ENCODE peak calls at places on chromosomes 16 and 17, in six cellular contexts. C, A, K, U, Y and G are unnamed samples.

GRCh38 chr17:62380253-62380652 is at the start of gene EFCAB3:
- DNase-seq in C (no peak), A (no peak), K (no peak), U (no peak), Y (no peak), G (no peak)

GRCh38 chr16:20298452-20298851 is 28.9 kb downstream of the GP2 start:
- DNase-seq in C (no peak), A (no peak), K (no peak), U (no peak), Y (no peak), G (no peak)

GRCh38 chr17:59001158-59001814 is 105.4 kb downstream of the TRIM37 start:
- DNase-seq in C (no peak), A (peak; percentile 67), K (peak; percentile 71), U (peak; percentile 77), Y (no peak), G (peak; percentile 41)

GRCh38 chr17:4508207-4508606 is 9.5 kb downstream of the SPNS2 start:
- DNase-seq in C (no peak), A (no peak), K (no peak), U (no peak), Y (no peak), G (no peak)

GRCh38 chr17:29195465-29196081 is 15.4 kb upstream of the MYO18A start:
- DNase-seq in C (no peak), A (no peak), K (no peak), U (peak; percentile 75), Y (no peak), G (no peak)

GRCh38 chr17:4852504-4853075 is 19.4 kb downstream of the MINK1 start:
- DNase-seq in C (no peak), A (peak; percentile 78), K (peak; percentile 34), U (no peak), Y (no peak), G (no peak)

GRCh38 chr16:56923481-56923880 is 8.5 kb upstream of the HERPUD1 start:
- DNase-seq in C (no peak), A (no peak), K (no peak), U (peak; percentile 57), Y (no peak), G (no peak)

GRCh38 chr16:11248133-11248532 is 7.9 kb downstream of the SOCS1 start:
- DNase-seq in C (no peak), A (peak; percentile 24), K (no peak), U (no peak), Y (no peak), G (no peak)

GRCh38 chr17:73349647-73350046 is 37.8 kb upstream of the CDC42EP4 start:
- DNase-seq in C (no peak), A (no peak), K (no peak), U (no peak), Y (no peak), G (no peak)

GRCh38 chr16:55037051-55037450 is 106.4 kb downstream of the IRX5 start:
- DNase-seq in C (no peak), A (no peak), K (no peak), U (no peak), Y (no peak), G (no peak)

GRCh38 chr17:41185001-41185400 is 290 bp upstream of the KRTAP4-1 start:
- DNase-seq in C (no peak), A (no peak), K (no peak), U (no peak), Y (no peak), G (no peak)
- H3K4me1 ChIP-seq in C (peaks cover 2% of the 10 kb centered on the region), A (no peaks in the 10 kb centered on the region), K (peaks cover 2% of the 10 kb centered on the region), U (no peaks in the 10 kb centered on the region), Y (no peaks in the 10 kb centered on the region), G (no peaks in the 10 kb centered on the region)

DNA sequence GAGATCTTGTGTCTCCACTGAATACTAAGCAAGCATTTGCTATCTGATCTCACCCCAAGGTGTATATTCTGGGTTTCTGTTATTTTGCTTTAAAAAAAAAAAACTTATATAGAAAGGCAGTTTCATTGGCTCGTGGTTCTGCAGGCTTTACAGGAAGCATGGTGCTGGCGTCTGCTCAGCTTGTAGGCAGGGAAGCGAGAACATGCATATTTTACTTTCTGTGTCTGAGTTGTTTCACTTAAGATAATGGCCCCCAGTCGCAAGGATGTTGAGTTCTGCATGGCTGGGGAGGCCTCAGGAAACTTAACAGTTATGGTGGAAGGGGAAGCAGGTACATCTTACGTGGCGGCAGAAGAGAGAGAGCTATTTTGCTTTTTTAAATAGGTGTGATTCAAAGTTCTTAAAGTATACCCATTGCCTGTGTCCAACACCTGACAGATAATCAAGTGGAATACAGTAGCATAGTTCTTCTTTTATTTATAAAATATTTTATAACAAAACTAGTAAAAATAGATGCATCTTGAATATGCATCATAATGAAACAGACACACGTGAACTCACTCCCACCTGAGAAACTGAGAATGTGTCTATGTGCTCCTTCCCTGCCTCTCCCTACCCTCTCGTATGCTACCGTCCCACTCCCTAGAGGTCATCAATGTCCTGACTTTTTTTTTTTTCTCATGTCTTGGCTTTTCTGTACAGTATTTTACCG is 15.4 kb upstream of the ARHGAP17 start:
- DNase-seq in C (no peak), A (no peak), K (no peak), U (no peak), Y (no peak), G (no peak)
- H4K91ac ChIP-seq in C (no peak overlapping the region), A (no peak overlapping the region), K (no peak overlapping the region), U (no peak overlapping the region), Y (no peak overlapping the region), G (no peak overlapping the region)

GRCh38 chr17:21279198-21279535 is 5.3 kb upstream of the MAP2K3 start:
- DNase-seq in C (no peak), A (no peak), K (no peak), U (no peak), Y (no peak), G (no peak)
- H3K4me1 ChIP-seq in C (peaks cover 10% of the 10 kb centered on the region), A (peaks cover 30% of the 10 kb centered on the region), K (peaks cover 32% of the 10 kb centered on the region), U (peaks cover 14% of the 10 kb centered on the region), Y (no peaks in the 10 kb centered on the region), G (peaks cover 3% of the 10 kb centered on the region)

DNA sequence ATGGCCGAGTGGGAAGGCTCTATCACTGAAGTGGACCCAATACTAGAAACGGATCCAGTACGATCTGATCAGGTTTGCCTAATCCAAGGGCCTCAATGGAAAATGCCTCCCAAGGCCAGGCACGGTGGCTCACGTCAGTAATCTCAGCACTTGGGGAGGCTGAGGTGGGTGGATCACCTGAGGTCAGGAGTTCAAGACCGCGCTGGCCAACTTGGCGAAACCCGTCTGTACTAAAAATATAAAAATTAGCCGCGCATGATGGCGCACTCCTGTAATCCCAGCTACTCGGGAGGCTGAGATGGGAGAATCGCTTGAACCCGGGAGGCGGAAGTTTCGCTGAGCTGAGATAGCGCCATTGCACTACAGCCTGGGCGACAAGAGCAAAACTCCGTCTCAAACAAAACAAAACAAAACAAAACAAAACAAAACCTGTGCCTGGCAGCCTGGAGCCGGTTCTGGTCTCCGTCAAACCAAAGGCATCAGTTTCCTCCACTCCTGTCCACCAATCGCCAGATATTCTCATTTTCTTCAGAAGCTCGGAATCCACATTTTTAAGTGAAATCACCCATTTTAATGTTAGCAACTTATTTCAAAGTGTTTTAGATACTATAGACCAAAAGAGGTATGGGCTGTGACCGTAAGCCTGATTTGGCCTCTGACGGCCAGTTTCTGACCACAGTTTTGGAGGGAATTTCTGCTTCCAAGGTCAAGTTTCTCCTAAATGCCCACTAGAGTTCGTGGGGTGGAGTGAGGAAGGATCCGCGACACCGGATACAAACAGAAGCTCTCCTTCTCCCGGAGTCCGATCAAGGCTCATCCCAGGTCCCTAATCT is 664 bp downstream of the NQO1 start:
- DNase-seq in C (no peak), A (no peak), K (no peak), U (no peak), Y (no peak), G (peak; percentile 33)
- H4K91ac ChIP-seq in C (no peak overlapping the region), A (peak overlapping the region; percentile 83), K (no peak overlapping the region), U (peak overlapping the region; percentile 67), Y (peak overlapping the region; percentile 29), G (no peak overlapping the region)